ENCODE peak calls at places on chromosomes 1 and 21, in nine cellular contexts. U is keratinocyte; T is iris pigment epithelial cell; Q is activated CD4-positive, alpha-beta T cell treated with anti-CD3 and anti-CD28 coated beads, Interleukin-2, amount 50 U/mL, for 4 hours; W is PC-3; R is HTR-8/SVneo; C is stimulated activated naive CD4-positive, alpha-beta T cell; J is GM13977; P is stimulated activated CD4-positive, alpha-beta T cell treated with anti-CD3 and anti-CD28 coated beads, Interleukin-2, amount 100 ng/mL, for 48 hours. M is an unnamed sample.

GRCh38 chr1:162612606-162613400 is 19.5 kb upstream of the DDR2 start:
- DNase-seq in T (peak), J (no peak), C (no peak), U (no peak), W (no peak), P (no peak), Q (no peak), R (no peak), M (no peak)

GRCh38 chr21:32257952-32258785 is 20.7 kb downstream of the MIS18A start:
- DNase-seq in P (peak), Q (no peak), U (peak), J (peak), C (no peak), R (peak), T (peak), W (peak), M (peak)

GRCh38 chr1:153627797-153628626 is at the start of gene S100A1:
- DNase-seq in C (no peak), R (no peak), J (no peak), W (no peak), Q (no peak), P (no peak), T (no peak), U (no peak), M (no peak)

GRCh38 chr1:180178511-180179161 is 24.0 kb downstream of the QSOX1 start:
- DNase-seq in P (peak), U (no peak), Q (peak), R (peak), C (peak), W (peak), J (peak), T (peak), M (peak)

GRCh38 chr1:223837206-223837605 is 8.5 kb downstream of the TP53BP2 start:
- DNase-seq in C (no peak), Q (no peak), P (no peak), J (no peak), R (no peak), W (no peak), T (peak), U (no peak), M (peak)

GRCh38 chr1:213988639-213989070 is 882 bp downstream of the PROX1 start:
- DNase-seq in W (no peak), J (no peak), R (no peak), P (no peak), U (no peak), T (no peak), C (no peak), Q (no peak), M (no peak)

GRCh38 chr1:50735443-50735842 is 224.6 kb downstream of the FAF1 start:
- DNase-seq in T (peak), J (peak), W (peak), P (no peak), C (no peak), Q (no peak), U (no peak), R (no peak), M (peak)

GRCh38 chr1:17186216-17186894 is 18.6 kb upstream of the PADI1 start:
- DNase-seq in C (no peak), T (no peak), J (no peak), W (no peak), U (no peak), P (no peak), R (no peak), Q (no peak), M (no peak)

GRCh38 chr21:31616216-31616615 is 43.3 kb upstream of the SOD1 start:
- DNase-seq in T (no peak), J (no peak), C (no peak), P (no peak), W (no peak), U (no peak), Q (no peak), R (no peak), M (no peak)

GRCh38 chr21:29192999-29193563 is 62.6 kb downstream of the MAP3K7CL start:
- DNase-seq in R (no peak), T (no peak), P (no peak), W (no peak), C (no peak), Q (no peak), U (no peak), J (no peak), M (no peak)

GRCh38 chr1:87897486-87897885 is 568.8 kb downstream of the LMO4 start:
- DNase-seq in R (no peak), U (no peak), T (no peak), C (no peak), J (no peak), P (no peak), Q (no peak), W (no peak), M (no peak)

GRCh38 chr21:16588433-16588860 is 858.7 kb downstream of the USP25 start:
- DNase-seq in T (peak), J (no peak), C (no peak), U (peak), W (peak), P (no peak), Q (no peak), R (peak), M (peak)

GRCh38 chr1:164660415-164661174 is 101.6 kb downstream of the PBX1 start:
- DNase-seq in T (peak), R (no peak), U (no peak), C (peak), P (no peak), Q (no peak), W (peak), J (no peak), M (peak)

GRCh38 chr1:99886841-99887240 is 36.7 kb downstream of the AGL start:
- DNase-seq in J (no peak), P (no peak), Q (no peak), C (no peak), W (peak), T (peak), U (no peak), R (no peak), M (peak)

GRCh38 chr1:27135920-27136551 is 18.9 kb downstream of the SLC9A1 start:
- DNase-seq in C (no peak), R (no peak), J (no peak), P (no peak), T (no peak), Q (no peak), U (no peak), W (peak), M (no peak)

GRCh38 chr1:211643324-211644212 is 31.9 kb downstream of the NEK2 start:
- DNase-seq in C (peak), T (no peak), J (no peak), Q (no peak), W (peak), R (no peak), U (no peak), P (peak), M (peak)

GRCh38 chr1:165863346-165863745 is 35.9 kb downstream of the UCK2 start:
- DNase-seq in T (no peak), U (no peak), Q (no peak), J (no peak), W (no peak), P (no peak), R (no peak), C (no peak), M (no peak)

GRCh38 chr21:40616377-40616704 is 230.6 kb downstream of the DSCAM start:
- DNase-seq in C (no peak), U (no peak), Q (no peak), J (no peak), P (no peak), T (no peak), R (no peak), W (no peak), M (no peak)

GRCh38 chr21:43805275-43805800 is 16.0 kb downstream of the RRP1 start:
- DNase-seq in Q (no peak), P (no peak), T (no peak), R (no peak), U (no peak), C (no peak), J (peak), W (no peak), M (no peak)

GRCh38 chr1:7525664-7526063 is 245.4 kb upstream of the VAMP3 start:
- DNase-seq in T (no peak), W (no peak), U (no peak), R (no peak), P (no peak), C (no peak), Q (no peak), J (no peak), M (no peak)

GRCh38 chr1:159929155-159930051 is 4.1 kb upstream of the TAGLN2 start:
- DNase-seq in W (no peak), T (no peak), R (no peak), Q (no peak), C (no peak), U (peak), J (no peak), P (no peak), M (no peak)

GRCh38 chr1:182641561-182641960 is 37.4 kb upstream of the RGS16 start:
- DNase-seq in R (no peak), C (no peak), Q (no peak), J (no peak), P (no peak), W (no peak), T (no peak), U (no peak), M (no peak)

GRCh38 chr1:167082511-167083027 is 7.6 kb downstream of the GPA33 start:
- DNase-seq in Q (no peak), W (peak), J (no peak), R (no peak), C (no peak), P (no peak), T (no peak), U (no peak), M (peak)

GRCh38 chr1:228101994-228102790 is 933 bp downstream of the C1orf35 start:
- DNase-seq in Q (peak), U (no peak), C (no peak), J (peak), T (peak), R (no peak), W (peak), P (peak), M (peak)

GRCh38 chr1:47984175-47984789 is 12.9 kb downstream of the TRABD2B start:
- DNase-seq in T (no peak), J (no peak), C (no peak), R (no peak), Q (no peak), U (no peak), P (no peak), W (no peak), M (no peak)

GRCh38 chr1:60765204-60765603 is 317.2 kb upstream of the NFIA start:
- DNase-seq in C (no peak), T (peak), J (peak), U (peak), R (no peak), W (peak), Q (no peak), P (no peak), M (peak)

GRCh38 chr1:212045981-212046380 is 10.4 kb downstream of the DTL start:
- DNase-seq in P (no peak), C (no peak), T (peak), J (no peak), Q (no peak), W (no peak), U (no peak), R (no peak), M (no peak)

GRCh38 chr1:41380979-41381690 is 19.9 kb downstream of the FOXO6 start:
- DNase-seq in Q (no peak), J (no peak), U (no peak), C (no peak), T (peak), W (no peak), R (no peak), P (no peak), M (peak)

GRCh38 chr1:36150296-36151132 is 1.2 kb upstream of the TRAPPC3 start:
- DNase-seq in Q (peak), C (peak), W (peak), P (peak), U (peak), T (peak), J (peak), R (peak), M (peak)

GRCh38 chr1:1120866-1121563 is 5.1 kb upstream of the C1orf159 start:
- DNase-seq in C (no peak), J (no peak), R (no peak), P (no peak), U (no peak), Q (no peak), W (no peak), T (no peak), M (no peak)

GRCh38 chr1:228140724-228141081 is 624 bp downstream of the GUK1 start:
- DNase-seq in Q (no peak), C (no peak), W (no peak), U (no peak), R (no peak), J (no peak), T (no peak), P (no peak), M (no peak)

GRCh38 chr21:42539931-42540343 is 26.3 kb downstream of the SLC37A1 start:
- DNase-seq in W (no peak), R (no peak), T (no peak), P (no peak), U (no peak), C (no peak), J (no peak), Q (no peak), M (peak)

GRCh38 chr1:198647055-198647454 is 8.2 kb downstream of the PTPRC start:
- DNase-seq in W (no peak), T (no peak), P (no peak), C (no peak), U (no peak), J (no peak), Q (no peak), R (no peak), M (no peak)